ENCODE peak calls at places on chromosome 5, in four cellular contexts. One of them, this sample, is unnamed.
A peak's percentile ranks its signal among the peaks of the same experiment; 100 is the strongest.

GRCh38 chr5:14809369-14810144 is 62.0 kb downstream of the ANKH start:
- DNase-seq in T follicular helper cell: peak; percentile 47
- DNase-seq in NT2/D1: no peak
- DNase-seq in naive thymus-derived CD8-positive, alpha-beta T cell: peak; percentile 36
- DNase-seq in this sample: no peak

GRCh38 chr5:96197359-96197758 is 235.7 kb downstream of the PCSK1 start:
- DNase-seq in naive thymus-derived CD8-positive, alpha-beta T cell: no peak
- DNase-seq in T follicular helper cell: no peak
- DNase-seq in NT2/D1: no peak
- DNase-seq in this sample: no peak

GRCh38 chr5:178392998-178393397 is 160.4 kb upstream of the PHYKPL start:
- DNase-seq in NT2/D1: no peak
- DNase-seq in T follicular helper cell: no peak
- DNase-seq in naive thymus-derived CD8-positive, alpha-beta T cell: no peak
- DNase-seq in this sample: no peak

GRCh38 chr5:142325677-142326479 is 1.1 kb upstream of the SPRY4 start:
- DNase-seq in NT2/D1: peak; percentile 75
- DNase-seq in T follicular helper cell: no peak
- DNase-seq in naive thymus-derived CD8-positive, alpha-beta T cell: peak; percentile 15
- DNase-seq in this sample: peak; percentile 84

GRCh38 chr5:181205735-181206401 is 872 bp upstream of the TRIM7 start:
- DNase-seq in naive thymus-derived CD8-positive, alpha-beta T cell: no peak
- DNase-seq in NT2/D1: no peak
- DNase-seq in T follicular helper cell: no peak
- DNase-seq in this sample: peak; percentile 66

GRCh38 chr5:166401391-166401790 is 1890.1 kb upstream of the WWC1 start:
- DNase-seq in naive thymus-derived CD8-positive, alpha-beta T cell: no peak
- DNase-seq in T follicular helper cell: no peak
- DNase-seq in NT2/D1: no peak
- DNase-seq in this sample: peak; percentile 81

GRCh38 chr5:14672508-14673394 is 8.2 kb downstream of the OTULIN start:
- DNase-seq in NT2/D1: no peak
- DNase-seq in T follicular helper cell: no peak
- DNase-seq in naive thymus-derived CD8-positive, alpha-beta T cell: no peak
- DNase-seq in this sample: no peak

GRCh38 chr5:16540421-16540820 is 74.8 kb upstream of the ZNF622 start:
- DNase-seq in naive thymus-derived CD8-positive, alpha-beta T cell: no peak
- DNase-seq in NT2/D1: no peak
- DNase-seq in T follicular helper cell: no peak
- DNase-seq in this sample: no peak

GRCh38 chr5:139982157-139982974 is 60.7 kb downstream of the NRG2 start:
- DNase-seq in naive thymus-derived CD8-positive, alpha-beta T cell: no peak
- DNase-seq in NT2/D1: no peak
- DNase-seq in T follicular helper cell: no peak
- DNase-seq in this sample: peak; percentile 57

GRCh38 chr5:55897905-55898304 is 46.7 kb downstream of the IL31RA start:
- DNase-seq in T follicular helper cell: no peak
- DNase-seq in NT2/D1: no peak
- DNase-seq in naive thymus-derived CD8-positive, alpha-beta T cell: no peak
- DNase-seq in this sample: no peak

GRCh38 chr5:53481887-53482716 is 1.7 kb downstream of the FST start:
- DNase-seq in naive thymus-derived CD8-positive, alpha-beta T cell: no peak
- DNase-seq in NT2/D1: no peak
- DNase-seq in T follicular helper cell: no peak
- DNase-seq in this sample: peak; percentile 66

GRCh38 chr5:78698218-78698751 is 49.7 kb upstream of the LHFPL2 start:
- DNase-seq in T follicular helper cell: no peak
- DNase-seq in naive thymus-derived CD8-positive, alpha-beta T cell: no peak
- DNase-seq in NT2/D1: no peak
- DNase-seq in this sample: no peak

GRCh38 chr5:67094476-67095300 is 101.9 kb downstream of the CD180 start:
- DNase-seq in T follicular helper cell: no peak
- DNase-seq in naive thymus-derived CD8-positive, alpha-beta T cell: no peak
- DNase-seq in NT2/D1: peak; percentile 22
- DNase-seq in this sample: peak; percentile 38

GRCh38 chr5:40494631-40495030 is 185.1 kb upstream of the PTGER4 start:
- DNase-seq in NT2/D1: no peak
- DNase-seq in T follicular helper cell: no peak
- DNase-seq in naive thymus-derived CD8-positive, alpha-beta T cell: no peak
- DNase-seq in this sample: no peak

GRCh38 chr5:134174841-134175839 is 1.6 kb downstream of the SKP1 start:
- DNase-seq in naive thymus-derived CD8-positive, alpha-beta T cell: no peak
- DNase-seq in NT2/D1: no peak
- DNase-seq in T follicular helper cell: no peak
- DNase-seq in this sample: peak; percentile 28

GRCh38 chr5:179304466-179304865 is 40.8 kb downstream of the ADAMTS2 start:
- DNase-seq in NT2/D1: no peak
- DNase-seq in T follicular helper cell: no peak
- DNase-seq in naive thymus-derived CD8-positive, alpha-beta T cell: no peak
- DNase-seq in this sample: no peak

GRCh38 chr5:40052812-40053211 is 626.9 kb upstream of the PTGER4 start:
- DNase-seq in naive thymus-derived CD8-positive, alpha-beta T cell: no peak
- DNase-seq in NT2/D1: no peak
- DNase-seq in T follicular helper cell: no peak
- DNase-seq in this sample: no peak

GRCh38 chr5:76953551-76954382 is 922 bp downstream of the CRHBP start:
- DNase-seq in T follicular helper cell: no peak
- DNase-seq in naive thymus-derived CD8-positive, alpha-beta T cell: no peak
- DNase-seq in NT2/D1: no peak
- DNase-seq in this sample: peak; percentile 63

This sample was measured in neural progenitor cell.